ENCODE peak calls at places on chromosomes 3 and 15, in eight cellular contexts. U, J, O, B, K, R, L and I are unnamed samples.

GRCh38 chr3:100245932-100246331 is 14.9 kb upstream of the TBC1D23 start:
- DNase-seq in U (no peak), J (no peak), O (no peak), B (no peak), K (no peak), R (no peak), L (peak; percentile 25), I (no peak)

GRCh38 chr15:74137544-74137920 is 7.1 kb downstream of the ISLR2 start:
- DNase-seq in U (no peak), J (no peak), O (no peak), B (no peak), K (no peak), R (no peak), L (no peak), I (no peak)

GRCh38 chr3:99681976-99682375 is 43.6 kb downstream of the COL8A1 start:
- DNase-seq in U (no peak), J (no peak), O (no peak), B (no peak), K (no peak), R (no peak), L (no peak), I (no peak)

GRCh38 chr3:120435621-120436020 is 15.2 kb downstream of the FSTL1 start:
- DNase-seq in U (no peak), J (no peak), O (peak; percentile 85), B (no peak), K (no peak), R (no peak), L (no peak), I (no peak)

GRCh38 chr3:164018500-164018899 is 1059.8 kb downstream of the SI start:
- DNase-seq in U (no peak), J (no peak), O (no peak), B (no peak), K (no peak), R (no peak), L (no peak), I (no peak)

GRCh38 chr3:5348229-5348628 is 160.7 kb downstream of the EDEM1 start:
- DNase-seq in U (no peak), J (no peak), O (no peak), B (no peak), K (no peak), R (no peak), L (no peak), I (no peak)

GRCh38 chr15:35741395-35741794 is 195.4 kb upstream of the DPH6 start:
- DNase-seq in U (no peak), J (no peak), O (no peak), B (no peak), K (no peak), R (no peak), L (no peak), I (no peak)

GRCh38 chr3:178308696-178309278 is 227.4 kb upstream of the KCNMB2 start:
- DNase-seq in U (no peak), J (no peak), O (peak; percentile 49), B (no peak), K (no peak), R (no peak), L (no peak), I (no peak)

GRCh38 chr3:195032955-195033354 is 238.0 kb downstream of the XXYLT1 start:
- DNase-seq in U (no peak), J (no peak), O (peak; percentile 28), B (no peak), K (no peak), R (no peak), L (no peak), I (no peak)

GRCh38 chr3:143443851-143444331 is 324.3 kb downstream of the CHST2 start:
- DNase-seq in U (no peak), J (peak; percentile 2), O (peak; percentile 99), B (peak; percentile 80), K (peak; percentile 31), R (no peak), L (no peak), I (no peak)

GRCh38 chr3:152060701-152061100 is 187.3 kb downstream of the SUCNR1 start:
- DNase-seq in U (no peak), J (no peak), O (no peak), B (no peak), K (no peak), R (no peak), L (no peak), I (no peak)

GRCh38 chr3:106341090-106341489 is 472.3 kb upstream of the CBLB start:
- DNase-seq in U (no peak), J (no peak), O (no peak), B (no peak), K (no peak), R (no peak), L (peak; percentile 7), I (no peak)

GRCh38 chr3:188687389-188687788 is 484.4 kb upstream of the TPRG1 start:
- DNase-seq in U (no peak), J (no peak), O (peak; percentile 56), B (no peak), K (no peak), R (no peak), L (no peak), I (no peak)

GRCh38 chr15:99703603-99704443 is 29.4 kb downstream of the LYSMD4 start:
- DNase-seq in U (no peak), J (no peak), O (peak; percentile 88), B (no peak), K (peak; percentile 32), R (no peak), L (peak; percentile 44), I (no peak)

GRCh38 chr3:190696777-190697501 is 165.6 kb downstream of the GMNC start:
- DNase-seq in U (no peak), J (no peak), O (no peak), B (no peak), K (peak; percentile 8), R (no peak), L (peak; percentile 30), I (no peak)

GRCh38 chr3:172288625-172289024 is 159.6 kb downstream of the GHSR start:
- DNase-seq in U (no peak), J (no peak), O (no peak), B (no peak), K (no peak), R (no peak), L (no peak), I (no peak)